ENCODE peak calls at places on chromosomes 6 and 20, in four cellular contexts. P, N, O and R are unnamed samples.

GRCh38 chr6:100913400-100914276 is 32.5 kb upstream of the ASCC3 start:
- DNase-seq in N (no peak), P (no peak), O (peak), R (peak)

GRCh38 chr20:32574296-32575226 is 10.6 kb downstream of the NOL4L start:
- DNase-seq in P (no peak), O (peak), N (peak), R (no peak)

GRCh38 chr20:50772418-50773185 is 22.3 kb upstream of the BCAS4 start:
- DNase-seq in O (no peak), N (no peak), P (no peak), R (peak)

GRCh38 chr6:28653876-28654275 is 128.2 kb downstream of the GPX5 start:
- DNase-seq in N (no peak), O (no peak), P (no peak), R (no peak)

GRCh38 chr6:38542031-38542430 is 97.7 kb downstream of the BTBD9 start:
- DNase-seq in P (no peak), N (no peak), O (peak), R (no peak)

GRCh38 chr20:297925-298754 is 770 bp downstream of the ZCCHC3 start:
- DNase-seq in N (peak), O (peak), P (peak), R (peak)

GRCh38 chr6:11770546-11771466 is 7.8 kb downstream of the ADTRP start:
- DNase-seq in O (peak), N (peak), P (peak), R (peak)

GRCh38 chr6:82616386-82617028 is 252.9 kb downstream of the TPBG start:
- DNase-seq in O (no peak), P (no peak), N (no peak), R (no peak)

GRCh38 chr6:50822078-50822476 is 3.4 kb downstream of the TFAP2B start:
- DNase-seq in P (no peak), N (no peak), O (no peak), R (no peak)

GRCh38 chr6:160285541-160286105 is 27.0 kb upstream of the SLC22A2 start:
- DNase-seq in O (no peak), N (no peak), P (no peak), R (no peak)

GRCh38 chr6:70270287-70271005 is 32.4 kb downstream of the COL9A1 start:
- DNase-seq in O (no peak), N (no peak), P (no peak), R (no peak)

GRCh38 chr6:22470454-22471368 is 98.7 kb upstream of the HDGFL1 start:
- DNase-seq in N (peak), O (peak), P (no peak), R (peak)

GRCh38 chr6:4936681-4937041 is 67.2 kb downstream of the RPP40 start:
- DNase-seq in P (peak), O (peak), N (no peak), R (no peak)

GRCh38 chr20:37276494-37277252 is 12.8 kb upstream of the MANBAL start:
- DNase-seq in N (peak), P (peak), O (peak), R (no peak)

GRCh38 chr20:17023811-17024210 is 203.0 kb upstream of the PCSK2 start:
- DNase-seq in P (no peak), O (peak), N (no peak), R (peak)

GRCh38 chr6:118580585-118581419 is 32.7 kb downstream of the PLN start:
- DNase-seq in P (peak), O (peak), N (peak), R (no peak)

GRCh38 chr6:169252805-169253189 is 849 bp downstream of the THBS2 start:
- DNase-seq in P (no peak), O (peak), N (no peak), R (peak)

GRCh38 chr20:63705232-63706026 is 2.3 kb downstream of the ARFRP1 start:
- DNase-seq in O (no peak), N (no peak), P (no peak), R (no peak)

GRCh38 chr20:665276-665675 is 10.3 kb downstream of the SCRT2 start:
- DNase-seq in O (no peak), P (no peak), N (no peak), R (no peak)

GRCh38 chr6:128314190-128314589 is 206.2 kb downstream of the PTPRK start:
- DNase-seq in O (no peak), N (no peak), P (no peak), R (no peak)

GRCh38 chr6:31814677-31815024 is 432 bp downstream of the HSPA1L start:
- DNase-seq in N (peak), P (no peak), O (peak), R (peak)

GRCh38 chr6:33828452-33828763 is 24.6 kb upstream of the MLN start:
- DNase-seq in N (no peak), O (no peak), P (no peak), R (no peak)
- H3K4me3 ChIP-seq in N (no peak), O (no peak), P (no peak), R (no peak)

GRCh38 chr6:170437719-170438401 is 115.2 kb downstream of the PSMB1 start:
- DNase-seq in P (no peak), O (peak), N (no peak), R (no peak)
- H3K4me3 ChIP-seq in P (no peak), O (peak), N (no peak), R (peak)

DNA sequence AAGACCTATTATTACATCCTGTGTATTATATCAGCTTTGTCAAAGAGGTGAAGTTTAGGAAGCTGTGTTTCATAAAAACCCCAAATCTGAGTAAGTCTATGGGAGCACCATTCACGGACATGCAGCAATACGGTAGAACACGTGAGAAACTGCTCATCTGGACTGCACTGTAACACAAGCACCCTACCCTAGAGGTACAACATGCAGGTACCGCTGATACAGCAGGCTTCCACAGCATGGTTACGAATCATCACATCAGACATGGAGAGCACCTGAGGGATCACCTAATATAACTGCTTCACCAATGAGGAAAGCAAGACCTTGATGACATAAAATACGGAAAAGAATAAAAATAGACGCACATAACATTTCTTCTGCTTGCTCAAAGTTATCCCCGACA is 96.7 kb downstream of the GMDS start:
- DNase-seq in P (no peak), O (no peak), N (no peak), R (no peak)
- H3K4me3 ChIP-seq in P (no peak), O (no peak), N (no peak), R (no peak)

GRCh38 chr20:4625687-4626086 is 96.0 kb upstream of the PRND start:
- DNase-seq in P (no peak), N (no peak), O (no peak), R (no peak)
- H3K4me3 ChIP-seq in P (no peak), N (no peak), O (no peak), R (no peak)

DNA sequence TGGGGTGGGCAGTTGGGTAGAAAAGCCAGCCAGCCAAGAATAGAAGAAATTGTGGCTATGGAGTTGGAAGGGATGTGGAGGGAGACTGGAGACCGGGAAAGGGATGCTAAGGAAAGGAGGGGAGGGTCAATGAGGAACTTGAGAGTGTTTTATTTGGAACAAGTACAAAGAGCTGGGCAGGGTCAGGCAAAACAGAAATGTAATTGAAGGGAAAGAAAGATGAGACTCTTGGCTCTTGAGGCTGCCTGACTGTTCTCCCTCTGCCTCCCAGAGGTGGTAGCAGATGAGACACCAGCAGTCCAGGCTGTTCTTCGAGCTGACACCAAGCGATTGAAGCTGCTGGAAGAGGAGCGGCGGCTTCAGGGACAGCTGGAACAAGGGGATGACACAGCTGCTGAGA is 12.7 kb downstream of the ABCF1 start:
- DNase-seq in O (no peak), N (no peak), P (no peak), R (no peak)
- H3K4me3 ChIP-seq in O (no peak), N (no peak), P (no peak), R (no peak)

GRCh38 chr20:46683068-46683477 is 6.2 kb downstream of the TP53RK start:
- DNase-seq in N (no peak), P (no peak), O (no peak), R (no peak)
- H3K4me3 ChIP-seq in N (no peak), P (no peak), O (peak), R (peak)